ENCODE peak calls at places on chromosomes 12 and 14, in ten cellular contexts. W is T-helper 17 cell; T is ACHN; K is PC-3; U is H7; N is AG09309; A is naive thymus-derived CD4-positive, alpha-beta T cell; S is NCI-H524; R is CD8-positive, alpha-beta T cell; F is activated CD8-positive, alpha-beta T cell treated with anti-CD3 and anti-CD28 coated beads, Interleukin-2, amount 10 ng/mL, durations not matched to agents 7 days and 5 days. L is an unnamed sample.

GRCh38 chr14:50533806-50534205 is 1.4 kb upstream of the MAP4K5 start:
- DNase-seq in W (no peak), T (no peak), K (peak), U (no peak), N (no peak), A (no peak), S (no peak), R (no peak), F (no peak), L (no peak)

GRCh38 chr14:88310021-88310420 is 13.0 kb downstream of the KCNK10 start:
- DNase-seq in W (no peak), T (no peak), K (no peak), U (no peak), N (no peak), A (no peak), S (no peak), R (no peak), F (no peak), L (no peak)

GRCh38 chr14:63896278-63896720 is 43.5 kb downstream of the SYNE2 start:
- DNase-seq in W (no peak), T (peak), K (peak), U (no peak), N (peak), A (no peak), S (no peak), R (no peak), F (no peak), L (peak)

GRCh38 chr12:56326533-56326932 is 7.3 kb downstream of the PAN2 start:
- DNase-seq in W (no peak), T (no peak), K (peak), U (no peak), N (no peak), A (no peak), S (no peak), R (no peak), F (no peak), L (no peak)

GRCh38 chr12:106919910-106920544 is 35.7 kb upstream of the TMEM263 start:
- DNase-seq in W (no peak), T (peak), K (peak), U (no peak), N (peak), A (peak), S (peak), R (peak), F (peak), L (peak)

GRCh38 chr14:104658325-104658712 is 31.1 kb upstream of the INF2 start:
- DNase-seq in W (no peak), T (no peak), K (no peak), U (peak), N (no peak), A (no peak), S (no peak), R (no peak), F (no peak), L (no peak)

GRCh38 chr14:20657216-20658211 is 16.0 kb upstream of the OR6S1 start:
- DNase-seq in W (no peak), T (no peak), K (peak), U (peak), N (no peak), A (no peak), S (no peak), R (peak), F (peak), L (peak)

GRCh38 chr14:93543766-93544165 is 113.0 kb downstream of the UNC79 start:
- DNase-seq in W (no peak), T (peak), K (peak), U (no peak), N (peak), A (no peak), S (peak), R (no peak), F (no peak), L (no peak)

GRCh38 chr14:35470775-35471174 is 63.2 kb upstream of the INSM2 start:
- DNase-seq in W (no peak), T (peak), K (peak), U (peak), N (no peak), A (no peak), S (no peak), R (no peak), F (no peak), L (peak)

GRCh38 chr14:71143391-71144290 is 236.4 kb downstream of the PCNX1 start:
- DNase-seq in W (no peak), T (no peak), K (peak), U (no peak), N (no peak), A (no peak), S (no peak), R (peak), F (peak), L (peak)

GRCh38 chr14:96581902-96582640 is 79.9 kb downstream of the PAPOLA start:
- DNase-seq in W (no peak), T (peak), K (no peak), U (peak), N (no peak), A (no peak), S (peak), R (no peak), F (peak), L (no peak)

GRCh38 chr12:106094304-106094703 is 44.5 kb downstream of the NUAK1 start:
- DNase-seq in W (no peak), T (no peak), K (peak), U (no peak), N (no peak), A (no peak), S (no peak), R (no peak), F (no peak), L (no peak)

GRCh38 chr12:50581226-50582184 is 76.7 kb downstream of the DIP2B start:
- DNase-seq in W (no peak), T (peak), K (peak), U (no peak), N (no peak), A (no peak), S (no peak), R (no peak), F (no peak), L (no peak)

GRCh38 chr12:53056296-53056695 is 6.4 kb downstream of the TNS2 start:
- DNase-seq in W (no peak), T (no peak), K (no peak), U (no peak), N (no peak), A (no peak), S (no peak), R (no peak), F (no peak), L (no peak)

GRCh38 chr14:30354439-30354838 is 204.5 kb upstream of the G2E3 start:
- DNase-seq in W (no peak), T (no peak), K (no peak), U (no peak), N (no peak), A (no peak), S (peak), R (no peak), F (no peak), L (no peak)

GRCh38 chr12:58764100-58764953 is 156.0 kb downstream of the LRIG3 start:
- DNase-seq in W (no peak), T (no peak), K (no peak), U (no peak), N (no peak), A (no peak), S (no peak), R (no peak), F (no peak), L (no peak)

GRCh38 chr14:105878125-105878524 is 351.7 kb downstream of the TMEM121 start:
- DNase-seq in W (peak), T (no peak), K (no peak), U (no peak), N (no peak), A (no peak), S (no peak), R (peak), F (no peak), L (no peak)

GRCh38 chr12:20212658-20213387 is 155.5 kb upstream of the PDE3A start:
- DNase-seq in W (no peak), T (peak), K (peak), U (peak), N (peak), A (no peak), S (peak), R (no peak), F (no peak), L (peak)

GRCh38 chr12:109777544-109777943 is 55.7 kb downstream of the TRPV4 start:
- DNase-seq in W (no peak), T (no peak), K (peak), U (peak), N (no peak), A (peak), S (peak), R (no peak), F (peak), L (peak)

GRCh38 chr12:13661005-13661887 is 320.2 kb downstream of the GRIN2B start:
- DNase-seq in W (no peak), T (peak), K (peak), U (peak), N (peak), A (peak), S (peak), R (no peak), F (peak), L (peak)

GRCh38 chr12:93415723-93416464 is 25.9 kb downstream of the UBE2N start:
- DNase-seq in W (no peak), T (no peak), K (no peak), U (no peak), N (no peak), A (no peak), S (no peak), R (no peak), F (no peak), L (no peak)

GRCh38 chr14:74245292-74245691 is 6.0 kb downstream of the VSX2 start:
- DNase-seq in W (no peak), T (no peak), K (no peak), U (no peak), N (no peak), A (no peak), S (peak), R (no peak), F (no peak), L (no peak)

GRCh38 chr12:55049676-55050075 is 29.9 kb downstream of the NEUROD4 start:
- DNase-seq in W (no peak), T (no peak), K (no peak), U (no peak), N (no peak), A (no peak), S (no peak), R (no peak), F (no peak), L (no peak)

GRCh38 chr12:5135126-5135525 is 91.4 kb downstream of the KCNA5 start:
- DNase-seq in W (no peak), T (no peak), K (no peak), U (no peak), N (no peak), A (no peak), S (no peak), R (no peak), F (no peak), L (no peak)

GRCh38 chr12:91133871-91134270 is 22.6 kb upstream of the LUM start:
- DNase-seq in W (no peak), T (no peak), K (no peak), U (no peak), N (peak), A (no peak), S (no peak), R (no peak), F (no peak), L (no peak)

GRCh38 chr12:101001669-101002068 is 207.1 kb downstream of the ANO4 start:
- DNase-seq in W (no peak), T (no peak), K (peak), U (no peak), N (no peak), A (no peak), S (no peak), R (no peak), F (no peak), L (peak)

GRCh38 chr14:99240512-99241313 is 31.3 kb downstream of the BCL11B start:
- DNase-seq in W (no peak), T (no peak), K (no peak), U (no peak), N (no peak), A (no peak), S (no peak), R (peak), F (peak), L (no peak)

GRCh38 chr14:21106191-21106505 is 5.3 kb downstream of the TMEM253 start:
- DNase-seq in W (no peak), T (no peak), K (no peak), U (no peak), N (no peak), A (no peak), S (no peak), R (no peak), F (no peak), L (peak)

GRCh38 chr12:54033106-54033979 is 493 bp downstream of the HOXC5 start:
- DNase-seq in W (no peak), T (peak), K (peak), U (peak), N (no peak), A (no peak), S (peak), R (no peak), F (no peak), L (no peak)

GRCh38 chr12:95922231-95922630 is 20.2 kb downstream of the CCDC38 start:
- DNase-seq in W (no peak), T (no peak), K (peak), U (no peak), N (no peak), A (no peak), S (no peak), R (no peak), F (no peak), L (no peak)